ENCODE peak calls at places on chromosomes 16 and 17, in eight cellular contexts. One of them, this sample, is unnamed.

GRCh38 chr16:12850186-12850585 is 46.5 kb upstream of the CPPED1 start:
- DNase-seq in head of caudate nucleus: no peak
- DNase-seq in HCT116: no peak
- DNase-seq in fibroblast of pulmonary artery: no peak
- DNase-seq in fibroblast of villous mesenchyme: no peak
- DNase-seq in NCI-H1092 treated with DMSO at 0.1 percent for 48 hours: no peak
- DNase-seq in GM04503: no peak
- DNase-seq in stimulated activated CD8-positive, alpha-beta memory T cell treated with anti-CD3 and anti-CD28 coated beads, Interleukin-7, amount 100 ng/mL, for 24 hours: no peak
- DNase-seq in this sample: no peak

GRCh38 chr17:61422869-61423268 is 23.2 kb downstream of the TBX2 start:
- DNase-seq in fibroblast of pulmonary artery: no peak
- DNase-seq in stimulated activated CD8-positive, alpha-beta memory T cell treated with anti-CD3 and anti-CD28 coated beads, Interleukin-7, amount 100 ng/mL, for 24 hours: no peak
- DNase-seq in NCI-H1092 treated with DMSO at 0.1 percent for 48 hours: no peak
- DNase-seq in head of caudate nucleus: no peak
- DNase-seq in HCT116: no peak
- DNase-seq in fibroblast of villous mesenchyme: no peak
- DNase-seq in GM04503: no peak
- DNase-seq in this sample: no peak

GRCh38 chr17:77604301-77605031 is 354.0 kb upstream of the TNRC6C start:
- DNase-seq in stimulated activated CD8-positive, alpha-beta memory T cell treated with anti-CD3 and anti-CD28 coated beads, Interleukin-7, amount 100 ng/mL, for 24 hours: no peak
- DNase-seq in NCI-H1092 treated with DMSO at 0.1 percent for 48 hours: no peak
- DNase-seq in HCT116: no peak
- DNase-seq in fibroblast of villous mesenchyme: no peak
- DNase-seq in fibroblast of pulmonary artery: no peak
- DNase-seq in GM04503: no peak
- DNase-seq in head of caudate nucleus: no peak
- DNase-seq in this sample: no peak

GRCh38 chr17:78276098-78276497 is 44.7 kb downstream of the TMEM235 start:
- DNase-seq in GM04503: no peak
- DNase-seq in stimulated activated CD8-positive, alpha-beta memory T cell treated with anti-CD3 and anti-CD28 coated beads, Interleukin-7, amount 100 ng/mL, for 24 hours: no peak
- DNase-seq in fibroblast of villous mesenchyme: no peak
- DNase-seq in HCT116: no peak
- DNase-seq in head of caudate nucleus: no peak
- DNase-seq in fibroblast of pulmonary artery: no peak
- DNase-seq in NCI-H1092 treated with DMSO at 0.1 percent for 48 hours: no peak
- DNase-seq in this sample: no peak

GRCh38 chr17:79087428-79088143 is 13.0 kb downstream of the ENGASE start:
- DNase-seq in NCI-H1092 treated with DMSO at 0.1 percent for 48 hours: peak; percentile 55
- DNase-seq in fibroblast of pulmonary artery: peak; percentile 60
- DNase-seq in HCT116: peak; percentile 31
- DNase-seq in fibroblast of villous mesenchyme: peak; percentile 48
- DNase-seq in GM04503: no peak
- DNase-seq in head of caudate nucleus: peak; percentile 70
- DNase-seq in stimulated activated CD8-positive, alpha-beta memory T cell treated with anti-CD3 and anti-CD28 coated beads, Interleukin-7, amount 100 ng/mL, for 24 hours: peak; percentile 60
- DNase-seq in this sample: no peak

GRCh38 chr17:72421128-72422092 is 300.6 kb downstream of the SOX9 start:
- DNase-seq in stimulated activated CD8-positive, alpha-beta memory T cell treated with anti-CD3 and anti-CD28 coated beads, Interleukin-7, amount 100 ng/mL, for 24 hours: no peak
- DNase-seq in fibroblast of villous mesenchyme: peak; percentile 94
- DNase-seq in GM04503: peak; percentile 61
- DNase-seq in fibroblast of pulmonary artery: peak; percentile 94
- DNase-seq in NCI-H1092 treated with DMSO at 0.1 percent for 48 hours: no peak
- DNase-seq in head of caudate nucleus: no peak
- DNase-seq in HCT116: peak; percentile 99
- DNase-seq in this sample: peak; percentile 35

GRCh38 chr17:77618173-77618572 is 340.3 kb upstream of the TNRC6C start:
- DNase-seq in fibroblast of villous mesenchyme: no peak
- DNase-seq in GM04503: no peak
- DNase-seq in fibroblast of pulmonary artery: no peak
- DNase-seq in NCI-H1092 treated with DMSO at 0.1 percent for 48 hours: no peak
- DNase-seq in head of caudate nucleus: no peak
- DNase-seq in HCT116: no peak
- DNase-seq in stimulated activated CD8-positive, alpha-beta memory T cell treated with anti-CD3 and anti-CD28 coated beads, Interleukin-7, amount 100 ng/mL, for 24 hours: no peak
- DNase-seq in this sample: no peak

GRCh38 chr17:14196337-14196997 is 40.2 kb downstream of the CDRT15 start:
- DNase-seq in fibroblast of villous mesenchyme: no peak
- DNase-seq in GM04503: no peak
- DNase-seq in stimulated activated CD8-positive, alpha-beta memory T cell treated with anti-CD3 and anti-CD28 coated beads, Interleukin-7, amount 100 ng/mL, for 24 hours: no peak
- DNase-seq in HCT116: no peak
- DNase-seq in head of caudate nucleus: no peak
- DNase-seq in fibroblast of pulmonary artery: no peak
- DNase-seq in NCI-H1092 treated with DMSO at 0.1 percent for 48 hours: no peak
- DNase-seq in this sample: no peak

GRCh38 chr16:52078716-52079655 is 468.0 kb downstream of the TOX3 start:
- DNase-seq in fibroblast of pulmonary artery: no peak
- DNase-seq in fibroblast of villous mesenchyme: no peak
- DNase-seq in stimulated activated CD8-positive, alpha-beta memory T cell treated with anti-CD3 and anti-CD28 coated beads, Interleukin-7, amount 100 ng/mL, for 24 hours: no peak
- DNase-seq in NCI-H1092 treated with DMSO at 0.1 percent for 48 hours: peak; percentile 71
- DNase-seq in HCT116: no peak
- DNase-seq in head of caudate nucleus: peak; percentile 14
- DNase-seq in GM04503: no peak
- DNase-seq in this sample: no peak

GRCh38 chr16:66479661-66480264 is 52.7 kb downstream of the BEAN1 start:
- DNase-seq in fibroblast of pulmonary artery: no peak
- DNase-seq in stimulated activated CD8-positive, alpha-beta memory T cell treated with anti-CD3 and anti-CD28 coated beads, Interleukin-7, amount 100 ng/mL, for 24 hours: no peak
- DNase-seq in head of caudate nucleus: no peak
- DNase-seq in NCI-H1092 treated with DMSO at 0.1 percent for 48 hours: no peak
- DNase-seq in GM04503: no peak
- DNase-seq in fibroblast of villous mesenchyme: no peak
- DNase-seq in HCT116: no peak
- DNase-seq in this sample: no peak

GRCh38 chr16:89343501-89344291 is 126.2 kb downstream of the ZNF778 start:
- DNase-seq in HCT116: peak; percentile 77
- DNase-seq in head of caudate nucleus: no peak
- DNase-seq in GM04503: no peak
- DNase-seq in stimulated activated CD8-positive, alpha-beta memory T cell treated with anti-CD3 and anti-CD28 coated beads, Interleukin-7, amount 100 ng/mL, for 24 hours: no peak
- DNase-seq in fibroblast of pulmonary artery: no peak
- DNase-seq in NCI-H1092 treated with DMSO at 0.1 percent for 48 hours: peak; percentile 63
- DNase-seq in fibroblast of villous mesenchyme: peak; percentile 90
- DNase-seq in this sample: no peak

GRCh38 chr17:16131593-16131992 is 83.7 kb downstream of the NCOR1 start:
- DNase-seq in HCT116: no peak
- DNase-seq in NCI-H1092 treated with DMSO at 0.1 percent for 48 hours: no peak
- DNase-seq in fibroblast of pulmonary artery: no peak
- DNase-seq in stimulated activated CD8-positive, alpha-beta memory T cell treated with anti-CD3 and anti-CD28 coated beads, Interleukin-7, amount 100 ng/mL, for 24 hours: no peak
- DNase-seq in head of caudate nucleus: no peak
- DNase-seq in fibroblast of villous mesenchyme: no peak
- DNase-seq in GM04503: no peak
- DNase-seq in this sample: no peak